ENCODE peak calls at places on chromosome 15, in six cellular contexts. D, O, K, W, I and X are unnamed samples.

GRCh38 chr15:30043211-30043655 is 39.5 kb upstream of the GOLGA8J start:
- DNase-seq in D (no peak), O (no peak), K (no peak), W (no peak), I (peak), X (no peak)

GRCh38 chr15:101391431-101391830 is 96.4 kb upstream of the SNRPA1 start:
- DNase-seq in D (no peak), O (no peak), K (no peak), W (no peak), I (no peak), X (no peak)

GRCh38 chr15:68498076-68498475 is 66.1 kb upstream of the ITGA11 start:
- DNase-seq in D (no peak), O (no peak), K (no peak), W (no peak), I (no peak), X (no peak)

GRCh38 chr15:73571346-73571745 is 61.8 kb downstream of the NPTN start:
- DNase-seq in D (no peak), O (no peak), K (no peak), W (no peak), I (no peak), X (no peak)

GRCh38 chr15:64379216-64379960 is 1.9 kb downstream of the PCLAF start:
- DNase-seq in D (no peak), O (no peak), K (no peak), W (no peak), I (peak), X (peak)

GRCh38 chr15:40060241-40060961 is 21.4 kb upstream of the SRP14 start:
- DNase-seq in D (no peak), O (no peak), K (no peak), W (no peak), I (no peak), X (no peak)

GRCh38 chr15:74200394-74200793 is 2.2 kb downstream of the STRA6 start:
- DNase-seq in D (no peak), O (no peak), K (no peak), W (peak), I (peak), X (no peak)

GRCh38 chr15:90009301-90010063 is 8.4 kb downstream of the ZNF710 start:
- DNase-seq in D (no peak), O (no peak), K (no peak), W (no peak), I (no peak), X (no peak)

GRCh38 chr15:37133619-37134018 is 33.3 kb upstream of the MEIS2 start:
- DNase-seq in D (no peak), O (no peak), K (no peak), W (no peak), I (peak), X (no peak)

GRCh38 chr15:61816856-61817255 is 243.4 kb downstream of the VPS13C start:
- DNase-seq in D (no peak), O (no peak), K (no peak), W (no peak), I (no peak), X (no peak)
- TF ChIP-seq CTCF in D (no peak), O (no peak), K (no peak), W (no peak), I (no peak), X (no peak)

GRCh38 chr15:44798815-44799214 is 62.5 kb downstream of the TRIM69 start:
- DNase-seq in D (no peak), O (no peak), K (no peak), W (no peak), I (no peak), X (no peak)
- TF ChIP-seq CTCF in D (peak), O (no peak), K (peak), W (no peak), I (no peak), X (no peak)

DNA sequence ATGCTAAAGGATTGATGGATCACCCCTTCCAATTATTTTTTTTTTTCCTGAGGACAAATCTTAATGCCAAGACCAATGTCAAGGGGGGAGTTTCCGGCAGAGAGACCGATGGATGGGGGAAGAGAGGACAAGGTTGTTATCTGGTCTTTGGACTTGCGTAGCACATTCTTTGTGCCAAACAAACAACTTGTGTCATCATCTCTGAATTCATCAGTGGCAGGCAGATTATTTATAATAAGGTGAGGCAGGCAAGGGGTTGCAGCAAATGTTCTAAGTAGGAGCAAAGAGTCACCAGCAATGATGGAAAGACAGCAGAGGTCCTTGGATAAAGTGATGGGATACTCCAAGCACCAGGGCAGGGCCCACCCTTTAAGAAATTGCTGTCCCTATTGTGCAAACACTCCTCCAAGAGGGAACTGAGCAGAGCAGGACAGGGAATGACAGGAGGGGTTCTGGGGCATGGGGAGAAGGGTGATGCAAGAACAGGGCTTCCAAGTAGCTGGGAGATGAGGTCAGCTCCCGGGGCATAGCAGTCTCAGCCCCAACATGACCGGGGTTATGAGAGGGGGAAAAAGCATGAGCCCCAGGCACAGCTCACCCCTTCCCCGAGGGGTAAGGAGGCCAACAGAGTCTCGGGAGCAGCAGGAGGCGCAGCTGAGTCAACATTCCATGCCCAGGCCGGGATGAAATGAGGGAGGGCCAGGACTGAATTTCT is 57.4 kb downstream of the ANXA2 start:
- DNase-seq in D (no peak), O (no peak), K (no peak), W (no peak), I (no peak), X (no peak)
- TF ChIP-seq CTCF in D (no peak), O (no peak), K (peak), W (no peak), I (peak), X (peak)

GRCh38 chr15:82852906-82853635 is 43.6 kb downstream of the WHAMM start:
- DNase-seq in D (no peak), O (no peak), K (no peak), W (peak), I (no peak), X (no peak)

GRCh38 chr15:82850242-82850591 is 40.8 kb downstream of the WHAMM start:
- DNase-seq in D (no peak), O (no peak), K (no peak), W (peak), I (peak), X (no peak)

GRCh38 chr15:82850731-82851130 is 41.3 kb downstream of the WHAMM start:
- DNase-seq in D (no peak), O (no peak), K (no peak), W (peak), I (no peak), X (no peak)

GRCh38 chr15:82851981-82852511 is 42.6 kb downstream of the WHAMM start:
- DNase-seq in D (no peak), O (no peak), K (no peak), W (peak), I (peak), X (no peak)

DNA sequence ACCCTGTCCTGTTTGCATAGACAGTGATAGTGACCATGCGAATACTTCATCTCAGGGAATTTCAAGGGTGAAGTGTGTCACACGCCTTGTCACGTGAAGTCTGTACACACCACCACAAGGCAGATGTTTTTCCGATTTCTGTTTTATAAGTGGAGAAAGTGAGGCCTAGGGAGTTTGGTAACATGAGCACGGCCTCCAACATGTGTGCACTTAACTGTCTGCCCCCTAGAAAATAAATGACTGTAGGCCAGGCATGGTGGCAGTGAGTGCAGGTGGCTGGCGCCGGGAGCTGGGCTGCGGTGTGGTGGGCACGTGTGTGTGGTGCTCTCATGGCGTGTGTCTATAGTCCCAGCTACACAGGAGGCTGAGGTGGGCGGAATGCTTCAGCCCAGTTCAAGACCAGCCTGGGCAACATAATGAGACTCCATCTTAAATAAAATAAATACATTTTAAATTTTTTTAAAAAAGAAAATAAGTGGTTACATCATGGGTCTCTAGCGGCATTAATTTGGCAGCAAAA is 42.0 kb downstream of the WHAMM start:
- DNase-seq in D (no peak), O (no peak), K (no peak), W (peak), I (no peak), X (no peak)
- TF ChIP-seq CTCF in D (no peak), O (no peak), K (no peak), W (no peak), I (no peak), X (no peak)

GRCh38 chr15:84878504-84878903 is 6.0 kb upstream of the SLC28A1 start:
- DNase-seq in D (no peak), O (peak), K (peak), W (peak), I (peak), X (peak)
- TF ChIP-seq CTCF in D (peak), O (peak), K (peak), W (peak), I (peak), X (peak)

DNA sequence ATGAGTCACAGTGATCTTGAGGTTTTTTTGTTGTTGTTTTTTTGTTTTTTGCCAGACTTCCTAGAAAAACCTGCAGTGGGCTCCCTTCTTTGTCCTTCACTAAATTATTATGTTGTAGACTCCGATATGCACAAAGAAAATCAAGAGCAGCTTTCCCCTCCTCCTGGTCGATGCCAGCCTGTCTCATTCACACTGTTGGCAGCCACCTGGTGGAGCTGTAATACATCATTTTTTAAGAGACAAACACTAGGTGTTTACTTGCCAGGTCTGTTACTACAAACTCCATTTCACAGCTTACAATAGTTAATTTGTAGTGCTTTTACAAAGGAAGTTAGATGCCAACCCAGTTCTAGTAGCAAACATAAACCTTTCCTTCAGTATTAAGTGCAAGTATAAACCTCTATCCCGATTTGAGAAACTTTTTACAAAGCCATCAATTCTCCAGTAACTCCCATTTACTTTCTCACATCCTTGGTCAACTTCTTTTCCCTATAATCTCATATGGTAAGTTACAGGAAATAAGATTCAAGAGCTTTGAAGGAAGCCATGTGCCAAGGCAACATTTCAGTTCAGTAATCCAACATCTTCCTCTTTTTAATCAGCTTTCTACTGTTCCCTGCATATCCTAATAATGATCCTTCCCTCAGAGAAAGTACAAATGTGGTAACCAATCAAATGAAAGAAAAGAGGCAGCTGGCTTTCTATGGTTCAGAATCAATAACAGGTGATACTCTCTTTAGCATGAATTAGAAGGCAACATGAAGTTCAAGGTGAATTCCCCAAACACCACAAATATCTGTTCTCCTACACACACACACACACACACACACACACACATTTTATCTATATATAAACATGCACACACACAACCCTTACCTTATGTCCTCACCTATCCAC is 14.0 kb downstream of the AAGAB start:
- DNase-seq in D (no peak), O (no peak), K (no peak), W (no peak), I (no peak), X (no peak)
- TF ChIP-seq CTCF in D (peak), O (no peak), K (no peak), W (peak), I (no peak), X (no peak)

DNA sequence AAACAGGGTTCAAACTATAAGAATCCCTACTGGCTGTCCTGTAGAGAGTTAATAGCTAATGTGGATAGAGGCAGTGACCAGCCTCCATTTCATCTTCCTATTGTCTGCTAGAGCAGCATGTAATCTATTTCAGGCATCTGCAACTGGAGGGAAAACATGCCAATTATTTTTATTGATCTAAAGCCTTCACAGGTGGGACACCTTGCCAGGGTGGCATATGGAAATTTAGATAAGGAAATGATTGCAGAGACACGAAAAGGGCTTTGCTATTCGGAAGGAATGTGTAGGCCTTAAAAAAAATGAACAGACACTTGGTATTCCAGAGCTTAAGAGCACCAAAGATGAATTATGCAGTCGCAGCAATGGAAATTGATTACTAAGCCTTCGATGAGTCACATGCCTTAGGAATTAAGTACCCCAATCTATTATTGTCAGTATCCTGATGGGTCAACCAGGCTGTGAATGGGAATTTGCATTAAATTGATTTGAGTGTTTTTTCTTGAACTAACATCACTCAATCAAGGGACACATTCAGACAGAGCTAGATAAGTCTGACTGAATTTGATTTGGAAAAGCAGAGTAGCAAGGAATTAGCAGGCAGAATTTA is 454.7 kb downstream of the SQOR start:
- DNase-seq in D (no peak), O (no peak), K (no peak), W (no peak), I (peak), X (no peak)
- TF ChIP-seq CTCF in D (no peak), O (no peak), K (no peak), W (no peak), I (no peak), X (no peak)

GRCh38 chr15:96750361-96750760 is 419.9 kb downstream of the NR2F2 start:
- DNase-seq in D (no peak), O (no peak), K (no peak), W (no peak), I (no peak), X (no peak)
- TF ChIP-seq CTCF in D (peak), O (no peak), K (no peak), W (no peak), I (no peak), X (no peak)